ENCODE peak calls at places on chromosomes 6 and 20, in eight cellular contexts. J is iPS DF 6.9, O is ascending aorta, A is prostate gland, E is SJSA1, W is A673, T is K562, S is mucosa of descending colon. R is an unnamed sample. For H3K9me3, the result is how much of the 10 kb centered on the place peaks cover.

GRCh38 chr6:21594427-21595264 is 1.1 kb downstream of the SOX4 start:
- DNase-seq in J (no peak), O (peak), A (peak), E (peak), W (peak), T (no peak), S (peak), R (peak)

GRCh38 chr20:53699085-53699717 is 105.6 kb upstream of the ZNF217 start:
- DNase-seq in J (no peak), O (no peak), A (no peak), E (no peak), W (no peak), T (no peak), S (no peak), R (no peak)

GRCh38 chr6:101296184-101296583 is 97.3 kb upstream of the GRIK2 start:
- DNase-seq in J (no peak), O (no peak), A (no peak), E (no peak), W (peak), T (no peak), S (no peak), R (peak)

GRCh38 chr6:24431045-24431451 is 28.3 kb downstream of the MRS2 start:
- DNase-seq in J (peak), O (no peak), A (no peak), E (no peak), W (peak), T (peak), S (no peak), R (peak)

GRCh38 chr20:37902504-37903313 is at the start of gene VSTM2L:
- DNase-seq in J (no peak), O (no peak), A (no peak), E (peak), W (peak), T (peak), S (no peak), R (peak)

GRCh38 chr6:73739097-73739496 is 43.1 kb downstream of the CD109 start:
- DNase-seq in J (peak), O (no peak), A (no peak), E (no peak), W (peak), T (peak), S (no peak), R (no peak)

GRCh38 chr6:38058022-38058421 is 238.5 kb downstream of the ZFAND3 start:
- DNase-seq in J (no peak), O (no peak), A (no peak), E (no peak), W (peak), T (no peak), S (no peak), R (no peak)

GRCh38 chr6:43809417-43810305 is 39.6 kb downstream of the VEGFA start:
- DNase-seq in J (no peak), O (no peak), A (no peak), E (peak), W (peak), T (peak), S (no peak), R (peak)

GRCh38 chr6:154508573-154509375 is 1.7 kb downstream of the CNKSR3 start:
- DNase-seq in J (no peak), O (no peak), A (peak), E (no peak), W (no peak), T (peak), S (no peak), R (no peak)

GRCh38 chr20:10549511-10549910 is 114.4 kb downstream of the SLX4IP start:
- DNase-seq in J (no peak), O (no peak), A (no peak), E (no peak), W (no peak), T (no peak), S (no peak), R (no peak)

GRCh38 chr6:150191809-150192208 is 49.0 kb downstream of the PPP1R14C start:
- DNase-seq in J (no peak), O (no peak), A (no peak), E (no peak), W (no peak), T (no peak), S (no peak), R (no peak)

GRCh38 chr6:129029778-129030177 is 146.8 kb downstream of the LAMA2 start:
- DNase-seq in J (no peak), O (no peak), A (no peak), E (no peak), W (peak), T (no peak), S (no peak), R (no peak)

GRCh38 chr6:123967900-123968299 is 164.2 kb downstream of the NKAIN2 start:
- DNase-seq in J (no peak), O (no peak), A (no peak), E (no peak), W (no peak), T (no peak), S (no peak), R (no peak)

GRCh38 chr20:14344746-14345145 is 7.3 kb upstream of the FLRT3 start:
- DNase-seq in J (no peak), O (no peak), A (no peak), E (no peak), W (no peak), T (no peak), S (no peak), R (no peak)

GRCh38 chr6:33929575-33930288 is 125.9 kb upstream of the MLN start:
- DNase-seq in J (no peak), O (no peak), A (no peak), E (no peak), W (peak), T (no peak), S (no peak), R (no peak)

GRCh38 chr6:170108890-170109587 is 181.8 kb downstream of the DLL1 start:
- DNase-seq in J (no peak), O (peak), A (no peak), E (peak), W (no peak), T (no peak), S (no peak), R (no peak)
- H3K9me3 ChIP-seq in J (under half), O (under half), A (under half), E (under half), W (under half), T (under half), S (under half), R (under half)

GRCh38 chr6:106901062-106901461 is 73.5 kb downstream of the CD24 start:
- DNase-seq in J (no peak), O (no peak), A (no peak), E (no peak), W (no peak), T (no peak), S (no peak), R (no peak)
- H3K9me3 ChIP-seq in J (under half), O (under half), A (under half), E (under half), W (under half), T (under half), S (under half), R (under half)

GRCh38 chr20:49279677-49280462 is 2.0 kb upstream of the ZNFX1 start:
- DNase-seq in J (no peak), O (no peak), A (no peak), E (no peak), W (peak), T (no peak), S (no peak), R (no peak)
- H3K9me3 ChIP-seq in J (under half), O (under half), A (under half), E (under half), W (under half), T (under half), S (half or more), R (under half)

GRCh38 chr20:39633689-39634088 is 671.5 kb downstream of the DHX35 start:
- DNase-seq in J (no peak), O (no peak), A (no peak), E (no peak), W (no peak), T (no peak), S (no peak), R (no peak)
- H3K9me3 ChIP-seq in J (under half), O (under half), A (under half), E (under half), W (under half), T (under half), S (under half), R (under half)

GRCh38 chr6:159615923-159616322 is 77.1 kb downstream of the SOD2 start:
- DNase-seq in J (no peak), O (no peak), A (no peak), E (no peak), W (no peak), T (no peak), S (no peak), R (no peak)

GRCh38 chr6:159617444-159617843 is 75.6 kb downstream of the SOD2 start:
- DNase-seq in J (no peak), O (no peak), A (no peak), E (no peak), W (no peak), T (no peak), S (no peak), R (no peak)

GRCh38 chr6:159610881-159611280 is 82.2 kb downstream of the SOD2 start:
- DNase-seq in J (no peak), O (no peak), A (no peak), E (no peak), W (no peak), T (no peak), S (no peak), R (no peak)

GRCh38 chr6:159616456-159616855 is 76.6 kb downstream of the SOD2 start:
- DNase-seq in J (no peak), O (no peak), A (no peak), E (no peak), W (no peak), T (no peak), S (no peak), R (no peak)
- H3K9me3 ChIP-seq in J (under half), O (under half), A (under half), E (under half), W (under half), T (under half), S (under half), R (under half)

GRCh38 chr20:63453029-63453523 is 19.4 kb downstream of the KCNQ2 start:
- DNase-seq in J (no peak), O (no peak), A (no peak), E (peak), W (no peak), T (peak), S (no peak), R (peak)

GRCh38 chr20:63449796-63450730 is 22.4 kb downstream of the KCNQ2 start:
- DNase-seq in J (no peak), O (no peak), A (no peak), E (no peak), W (no peak), T (no peak), S (no peak), R (no peak)

GRCh38 chr20:63454729-63455567 is 17.5 kb downstream of the KCNQ2 start:
- DNase-seq in J (no peak), O (no peak), A (no peak), E (no peak), W (peak), T (no peak), S (no peak), R (no peak)

GRCh38 chr20:63451821-63452220 is 20.6 kb downstream of the KCNQ2 start:
- DNase-seq in J (no peak), O (no peak), A (no peak), E (no peak), W (no peak), T (no peak), S (no peak), R (no peak)

DNA sequence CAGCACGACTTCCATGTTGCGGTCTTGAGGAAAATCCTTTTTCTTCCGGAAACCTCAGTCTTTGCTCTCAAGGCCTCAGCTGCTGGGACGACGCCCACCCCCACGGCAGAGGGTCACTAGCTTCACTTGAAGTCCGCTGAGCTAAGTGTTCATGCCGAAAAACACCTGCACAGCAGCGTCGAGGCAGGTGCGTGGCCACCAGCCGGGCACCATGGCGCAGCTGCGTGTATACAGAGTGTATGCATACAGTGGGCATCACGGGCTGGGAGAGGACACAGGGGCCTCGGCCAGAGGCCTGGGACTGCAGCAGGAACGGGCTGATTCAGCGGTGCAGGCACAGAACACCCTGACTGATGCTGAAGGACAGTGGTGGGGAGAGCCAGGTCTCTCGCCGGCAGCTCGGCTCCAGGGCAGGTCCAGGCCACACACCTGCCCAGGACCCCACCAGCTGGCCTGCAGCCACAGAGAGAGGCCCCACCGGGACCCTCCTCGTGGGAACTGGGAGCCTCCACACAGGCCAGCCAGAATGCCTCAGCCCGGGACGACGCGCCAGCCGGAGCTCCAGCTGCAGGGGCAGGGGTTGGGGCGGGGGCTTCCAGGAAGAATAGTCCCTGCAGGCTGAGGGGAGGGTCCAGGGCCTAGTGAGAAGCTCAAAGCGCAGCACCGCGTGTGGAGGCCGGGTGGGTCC is 20.0 kb downstream of the KCNQ2 start:
- DNase-seq in J (no peak), O (no peak), A (no peak), E (no peak), W (no peak), T (no peak), S (no peak), R (no peak)
- H3K9me3 ChIP-seq in J (under half), O (under half), A (under half), E (under half), W (under half), T (under half), S (under half), R (under half)

GRCh38 chr6:168916576-168917207 is 337.0 kb downstream of the THBS2 start:
- DNase-seq in J (no peak), O (peak), A (no peak), E (no peak), W (no peak), T (no peak), S (no peak), R (no peak)
- H3K9me3 ChIP-seq in J (under half), O (under half), A (under half), E (under half), W (under half), T (under half), S (under half), R (under half)

DNA sequence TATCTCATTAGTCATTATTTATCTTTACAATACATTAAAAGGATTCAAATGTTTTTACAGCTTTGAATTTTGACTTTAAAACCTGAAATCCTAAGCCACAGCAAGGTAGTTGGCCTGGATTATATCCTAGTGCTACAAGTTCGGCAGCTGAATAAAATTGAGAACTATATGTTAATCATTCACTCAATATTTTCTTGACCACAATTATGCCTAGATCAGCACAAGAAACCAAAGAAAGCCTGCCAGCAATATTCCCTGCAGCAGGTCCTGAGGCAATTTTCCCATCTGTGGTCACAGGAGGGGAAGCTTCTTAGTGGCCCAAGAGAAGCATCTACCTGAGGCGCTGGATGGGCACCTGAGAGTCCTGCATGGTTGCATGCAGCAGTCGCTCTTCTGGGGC is 183.5 kb downstream of the GMDS start:
- DNase-seq in J (no peak), O (no peak), A (no peak), E (no peak), W (no peak), T (no peak), S (no peak), R (no peak)
- H3K9me3 ChIP-seq in J (under half), O (under half), A (under half), E (under half), W (under half), T (under half), S (under half), R (under half)

GRCh38 chr6:164690241-164690640 is 619.2 kb downstream of the C6orf118 start:
- DNase-seq in J (no peak), O (no peak), A (no peak), E (no peak), W (no peak), T (no peak), S (no peak), R (no peak)
- H3K9me3 ChIP-seq in J (under half), O (under half), A (under half), E (under half), W (under half), T (under half), S (half or more), R (under half)

DNA sequence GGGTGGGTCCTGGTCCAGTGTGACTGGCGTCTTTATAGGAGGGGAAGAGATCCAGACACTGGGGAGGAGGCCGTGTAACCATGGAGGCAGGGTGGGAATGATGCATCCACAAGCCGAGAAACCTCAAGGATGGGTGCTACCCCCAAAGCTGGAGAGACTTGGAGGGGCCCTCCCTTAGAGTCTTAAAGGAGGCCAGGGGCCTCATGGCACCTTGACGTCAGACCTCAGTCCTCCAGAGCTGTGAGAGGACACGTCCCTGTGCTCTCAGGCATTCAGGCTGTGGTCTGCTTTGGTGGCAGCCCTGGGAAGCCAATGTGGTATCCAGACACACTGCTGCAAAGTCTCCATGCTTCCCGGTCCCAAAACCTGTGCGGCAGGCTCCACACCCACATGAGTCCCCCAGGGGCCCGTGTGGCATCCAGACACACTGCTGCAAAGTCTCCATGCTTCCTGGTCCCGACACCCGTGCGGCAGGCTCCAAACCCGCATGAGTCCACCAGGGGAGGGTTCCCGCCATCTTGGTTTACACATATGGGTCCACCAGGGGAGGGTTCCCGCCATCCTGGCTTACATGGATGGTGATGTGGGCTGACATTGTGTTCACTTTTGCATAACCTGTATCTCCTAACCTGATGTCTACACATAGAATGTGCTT is 278.0 kb downstream of the SMOC2 start:
- DNase-seq in J (no peak), O (no peak), A (no peak), E (no peak), W (no peak), T (no peak), S (no peak), R (no peak)
- H3K9me3 ChIP-seq in J (under half), O (under half), A (under half), E (under half), W (under half), T (under half), S (under half), R (under half)